ENCODE peak calls at places on chromosomes 12 and 14, in four cellular contexts. One of them, this sample, is unnamed. For H3K27me3, the result is how much of the 10 kb centered on the place peaks cover.

GRCh38 chr14:64191756-64192155 is 102.4 kb downstream of the ESR2 start:
- DNase-seq in esophagus squamous epithelium: no peak
- DNase-seq in CD8-positive, alpha-beta memory T cell: no peak
- DNase-seq in fibroblast of lung: peak
- DNase-seq in this sample: no peak

GRCh38 chr12:52210186-52210924 is 18.5 kb upstream of the KRT80 start:
- DNase-seq in esophagus squamous epithelium: no peak
- DNase-seq in CD8-positive, alpha-beta memory T cell: no peak
- DNase-seq in fibroblast of lung: peak
- DNase-seq in this sample: no peak

GRCh38 chr14:91367173-91368171 is 50.1 kb downstream of the CCDC88C start:
- DNase-seq in esophagus squamous epithelium: no peak
- DNase-seq in CD8-positive, alpha-beta memory T cell: peak
- DNase-seq in fibroblast of lung: peak
- DNase-seq in this sample: no peak

GRCh38 chr12:24427776-24428175 is 478.3 kb upstream of the SOX5 start:
- DNase-seq in esophagus squamous epithelium: no peak
- DNase-seq in CD8-positive, alpha-beta memory T cell: no peak
- DNase-seq in fibroblast of lung: no peak
- DNase-seq in this sample: no peak

GRCh38 chr12:68378859-68379628 is 46.9 kb upstream of the MDM1 start:
- DNase-seq in esophagus squamous epithelium: no peak
- DNase-seq in CD8-positive, alpha-beta memory T cell: no peak
- DNase-seq in fibroblast of lung: peak
- DNase-seq in this sample: peak

GRCh38 chr12:63907561-63907960 is 63.1 kb downstream of the SRGAP1 start:
- DNase-seq in esophagus squamous epithelium: no peak
- DNase-seq in CD8-positive, alpha-beta memory T cell: no peak
- DNase-seq in fibroblast of lung: peak
- DNase-seq in this sample: no peak

GRCh38 chr14:69711065-69711464 is 55.9 kb upstream of the SRSF5 start:
- DNase-seq in esophagus squamous epithelium: no peak
- DNase-seq in CD8-positive, alpha-beta memory T cell: no peak
- DNase-seq in fibroblast of lung: peak
- DNase-seq in this sample: peak

GRCh38 chr12:97960741-97961608 is 498.4 kb downstream of the RMST start:
- DNase-seq in esophagus squamous epithelium: no peak
- DNase-seq in CD8-positive, alpha-beta memory T cell: no peak
- DNase-seq in fibroblast of lung: peak
- DNase-seq in this sample: no peak

GRCh38 chr14:99312106-99312505 is 40.1 kb upstream of the BCL11B start:
- DNase-seq in esophagus squamous epithelium: no peak
- DNase-seq in CD8-positive, alpha-beta memory T cell: no peak
- DNase-seq in fibroblast of lung: no peak
- DNase-seq in this sample: no peak

GRCh38 chr12:6364037-6364360 is 11.4 kb downstream of the SCNN1A start:
- DNase-seq in esophagus squamous epithelium: no peak
- DNase-seq in CD8-positive, alpha-beta memory T cell: no peak
- DNase-seq in fibroblast of lung: no peak
- DNase-seq in this sample: no peak

GRCh38 chr12:49946497-49946896 is 4.0 kb upstream of the AQP2 start:
- DNase-seq in esophagus squamous epithelium: no peak
- DNase-seq in CD8-positive, alpha-beta memory T cell: no peak
- DNase-seq in fibroblast of lung: no peak
- DNase-seq in this sample: no peak

GRCh38 chr12:102369876-102370275 is 110.5 kb downstream of the IGF1 start:
- DNase-seq in esophagus squamous epithelium: no peak
- DNase-seq in CD8-positive, alpha-beta memory T cell: no peak
- DNase-seq in fibroblast of lung: no peak
- DNase-seq in this sample: no peak

GRCh38 chr14:73231874-73232851 is 5.1 kb upstream of the PAPLN start:
- DNase-seq in esophagus squamous epithelium: no peak
- DNase-seq in CD8-positive, alpha-beta memory T cell: no peak
- DNase-seq in fibroblast of lung: no peak
- DNase-seq in this sample: no peak

GRCh38 chr12:85277900-85278597 is 2.0 kb upstream of the ALX1 start:
- DNase-seq in esophagus squamous epithelium: no peak
- DNase-seq in CD8-positive, alpha-beta memory T cell: no peak
- DNase-seq in fibroblast of lung: no peak
- DNase-seq in this sample: no peak

GRCh38 chr14:59394268-59394667 is 70.9 kb downstream of the GPR135 start:
- DNase-seq in esophagus squamous epithelium: no peak
- DNase-seq in CD8-positive, alpha-beta memory T cell: no peak
- DNase-seq in fibroblast of lung: no peak
- DNase-seq in this sample: no peak

GRCh38 chr12:810635-811415 is 58.4 kb downstream of the WNK1 start:
- DNase-seq in esophagus squamous epithelium: no peak
- DNase-seq in CD8-positive, alpha-beta memory T cell: no peak
- DNase-seq in fibroblast of lung: no peak
- DNase-seq in this sample: no peak

DNA sequence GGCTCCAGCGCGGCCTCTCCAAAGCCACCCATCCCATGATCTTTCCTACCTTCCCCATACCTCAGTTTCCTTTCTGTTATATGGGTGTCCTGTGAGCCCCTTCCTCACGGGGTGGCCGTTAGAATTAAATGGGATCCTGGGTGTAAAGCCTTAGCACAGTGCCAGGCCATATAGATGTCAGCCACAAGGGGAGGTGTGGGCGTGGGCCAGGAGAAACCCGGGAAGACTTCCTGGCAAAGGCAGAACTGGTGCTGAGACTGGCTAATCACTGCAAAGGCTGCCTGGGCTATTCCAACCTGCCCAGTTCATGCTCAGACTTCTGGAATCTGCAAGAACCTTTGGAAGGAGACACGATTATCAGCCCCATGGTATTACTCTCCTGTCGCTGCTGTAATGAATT is 11.0 kb upstream of the NCOR2 start:
- DNase-seq in esophagus squamous epithelium: no peak
- DNase-seq in CD8-positive, alpha-beta memory T cell: no peak
- DNase-seq in fibroblast of lung: no peak
- DNase-seq in this sample: no peak
- H3K27ac ChIP-seq in esophagus squamous epithelium: no peak
- H3K27ac ChIP-seq in CD8-positive, alpha-beta memory T cell: no peak
- H3K27ac ChIP-seq in fibroblast of lung: no peak
- H3K27ac ChIP-seq in this sample: no peak

GRCh38 chr12:113457710-113458109 is 14.0 kb downstream of the LHX5 start:
- DNase-seq in esophagus squamous epithelium: no peak
- DNase-seq in CD8-positive, alpha-beta memory T cell: no peak
- DNase-seq in fibroblast of lung: no peak
- DNase-seq in this sample: no peak
- H3K27me3 ChIP-seq in esophagus squamous epithelium: half or more
- H3K27me3 ChIP-seq in CD8-positive, alpha-beta memory T cell: under half
- H3K27me3 ChIP-seq in fibroblast of lung: under half
- H3K27me3 ChIP-seq in this sample: under half

GRCh38 chr14:86372402-86372801 is 842.5 kb downstream of the FLRT2 start:
- DNase-seq in esophagus squamous epithelium: no peak
- DNase-seq in CD8-positive, alpha-beta memory T cell: no peak
- DNase-seq in fibroblast of lung: no peak
- DNase-seq in this sample: no peak
- H3K27ac ChIP-seq in esophagus squamous epithelium: no peak
- H3K27ac ChIP-seq in CD8-positive, alpha-beta memory T cell: no peak
- H3K27ac ChIP-seq in fibroblast of lung: no peak
- H3K27ac ChIP-seq in this sample: no peak

DNA sequence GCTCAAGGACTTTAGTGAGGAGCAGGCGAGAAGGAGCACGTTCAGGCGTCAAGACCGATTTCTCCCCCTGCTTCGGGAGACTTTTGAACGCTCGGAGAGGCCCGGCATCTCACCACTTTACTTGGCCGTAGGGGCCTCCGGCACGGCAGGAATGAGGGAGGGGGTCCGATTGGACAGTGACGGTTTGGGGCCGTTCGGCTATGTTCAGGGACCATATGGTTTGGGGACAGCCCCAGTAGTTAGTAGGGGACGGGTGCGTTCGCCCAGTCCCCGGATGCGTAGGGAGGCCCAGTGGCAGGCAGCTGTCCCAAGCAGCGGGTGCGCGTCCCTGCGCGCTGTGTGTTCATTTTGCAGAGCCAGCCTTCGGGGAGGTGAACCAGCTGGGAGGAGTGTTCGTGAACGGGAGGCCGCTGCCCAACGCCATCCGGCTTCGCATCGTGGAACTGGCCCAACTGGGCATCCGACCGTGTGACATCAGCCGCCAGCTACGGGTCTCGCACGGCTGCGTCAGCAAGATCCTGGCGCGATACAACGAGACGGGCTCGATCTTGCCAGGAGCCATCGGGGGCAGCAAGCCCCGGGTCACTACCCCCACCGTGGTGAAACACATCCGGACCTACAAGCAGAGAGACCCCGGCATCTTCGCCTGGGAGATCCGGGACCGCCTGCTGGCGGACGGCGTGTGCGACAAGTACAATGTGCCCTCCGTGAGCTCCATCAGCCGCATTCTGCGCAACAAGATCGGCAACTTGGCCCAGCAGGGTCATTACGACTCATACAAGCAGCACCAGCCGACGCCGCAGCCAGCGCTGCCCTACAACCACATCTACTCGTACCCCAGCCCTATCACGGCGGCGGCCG is 1.1 kb downstream of the PAX9 start:
- DNase-seq in esophagus squamous epithelium: no peak
- DNase-seq in CD8-positive, alpha-beta memory T cell: no peak
- DNase-seq in fibroblast of lung: no peak
- DNase-seq in this sample: peak
- H3K27me3 ChIP-seq in esophagus squamous epithelium: half or more
- H3K27me3 ChIP-seq in CD8-positive, alpha-beta memory T cell: under half
- H3K27me3 ChIP-seq in fibroblast of lung: half or more
- H3K27me3 ChIP-seq in this sample: under half

GRCh38 chr12:110223777-110224378 is 57.2 kb upstream of the ATP2A2 start:
- DNase-seq in esophagus squamous epithelium: no peak
- DNase-seq in CD8-positive, alpha-beta memory T cell: no peak
- DNase-seq in fibroblast of lung: no peak
- DNase-seq in this sample: no peak
- H3K27ac ChIP-seq in esophagus squamous epithelium: peak
- H3K27ac ChIP-seq in CD8-positive, alpha-beta memory T cell: no peak
- H3K27ac ChIP-seq in fibroblast of lung: no peak
- H3K27ac ChIP-seq in this sample: no peak

DNA sequence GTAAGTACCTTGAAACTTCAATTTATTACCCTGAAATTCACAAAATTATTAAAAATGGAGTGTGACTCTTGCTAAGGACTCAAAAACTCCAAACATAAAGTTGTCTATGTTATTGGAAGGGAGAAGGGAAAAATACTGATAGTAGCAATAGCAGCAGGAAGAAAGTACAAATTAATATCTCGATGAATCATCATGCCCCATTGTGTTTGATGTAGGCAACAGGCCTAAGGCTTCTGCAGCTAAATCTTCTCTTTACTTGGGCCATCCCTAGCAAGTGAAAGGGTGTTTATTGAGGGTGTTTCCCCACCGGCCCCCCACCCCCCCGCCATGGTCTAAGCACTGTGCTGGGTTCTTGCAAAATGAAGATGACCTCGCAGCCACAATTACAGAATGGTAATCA is 76.4 kb downstream of the SNAPC1 start:
- DNase-seq in esophagus squamous epithelium: no peak
- DNase-seq in CD8-positive, alpha-beta memory T cell: no peak
- DNase-seq in fibroblast of lung: peak
- DNase-seq in this sample: no peak
- H3K27me3 ChIP-seq in esophagus squamous epithelium: under half
- H3K27me3 ChIP-seq in CD8-positive, alpha-beta memory T cell: under half
- H3K27me3 ChIP-seq in fibroblast of lung: under half
- H3K27me3 ChIP-seq in this sample: under half

DNA sequence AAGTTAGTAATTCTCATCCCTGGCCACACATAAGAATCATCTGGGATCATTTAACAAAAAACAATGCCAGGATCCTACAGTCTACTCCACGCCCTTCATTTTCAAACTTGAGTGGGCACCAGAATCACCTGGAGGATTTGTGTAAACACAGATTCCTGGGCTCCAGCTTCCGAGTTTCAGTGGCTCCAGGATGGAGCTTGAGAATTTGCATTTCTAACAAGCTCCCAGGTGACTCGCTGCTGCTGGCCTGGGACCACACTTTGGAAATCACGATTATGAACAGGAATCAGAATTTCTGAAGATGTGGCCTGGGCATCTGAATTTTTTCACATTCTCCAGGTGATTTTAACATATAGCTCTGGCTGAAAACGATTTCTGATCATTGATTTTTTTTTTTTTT is 234.8 kb downstream of the CACNA1C start:
- DNase-seq in esophagus squamous epithelium: no peak
- DNase-seq in CD8-positive, alpha-beta memory T cell: no peak
- DNase-seq in fibroblast of lung: no peak
- DNase-seq in this sample: no peak
- H3K27ac ChIP-seq in esophagus squamous epithelium: no peak
- H3K27ac ChIP-seq in CD8-positive, alpha-beta memory T cell: no peak
- H3K27ac ChIP-seq in fibroblast of lung: peak
- H3K27ac ChIP-seq in this sample: peak

DNA sequence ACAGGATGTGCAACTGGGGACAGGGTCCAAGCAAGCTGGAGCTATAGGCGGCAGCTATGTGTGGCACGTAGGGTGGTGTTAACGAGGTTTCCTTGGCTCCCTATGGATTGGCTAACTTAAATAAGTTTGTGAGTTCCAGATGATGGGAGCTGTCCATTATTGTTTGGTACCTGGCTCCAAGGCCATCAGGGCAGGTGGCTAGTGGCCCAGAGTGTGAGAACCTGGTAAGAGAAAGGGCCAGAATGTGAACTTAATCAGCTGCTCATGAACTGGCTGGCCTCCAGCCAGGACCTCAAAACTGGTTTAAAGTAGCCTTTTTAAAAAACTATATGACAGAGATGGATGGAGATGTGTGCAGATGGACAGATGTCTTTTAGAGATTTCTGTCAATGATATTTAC is 1.5 kb upstream of the BDKRB2 start:
- DNase-seq in esophagus squamous epithelium: no peak
- DNase-seq in CD8-positive, alpha-beta memory T cell: no peak
- DNase-seq in fibroblast of lung: no peak
- DNase-seq in this sample: no peak
- H3K27me3 ChIP-seq in esophagus squamous epithelium: under half
- H3K27me3 ChIP-seq in CD8-positive, alpha-beta memory T cell: under half
- H3K27me3 ChIP-seq in fibroblast of lung: under half
- H3K27me3 ChIP-seq in this sample: under half

GRCh38 chr12:122366685-122367475 is 55.6 kb downstream of the CLIP1 start:
- DNase-seq in esophagus squamous epithelium: no peak
- DNase-seq in CD8-positive, alpha-beta memory T cell: no peak
- DNase-seq in fibroblast of lung: peak
- DNase-seq in this sample: no peak

GRCh38 chr12:122371475-122372045 is 50.9 kb downstream of the CLIP1 start:
- DNase-seq in esophagus squamous epithelium: no peak
- DNase-seq in CD8-positive, alpha-beta memory T cell: no peak
- DNase-seq in fibroblast of lung: no peak
- DNase-seq in this sample: no peak

GRCh38 chr12:122362758-122363157 is 59.7 kb downstream of the CLIP1 start:
- DNase-seq in esophagus squamous epithelium: no peak
- DNase-seq in CD8-positive, alpha-beta memory T cell: no peak
- DNase-seq in fibroblast of lung: no peak
- DNase-seq in this sample: no peak

GRCh38 chr12:122363782-122364181 is 58.7 kb downstream of the CLIP1 start:
- DNase-seq in esophagus squamous epithelium: no peak
- DNase-seq in CD8-positive, alpha-beta memory T cell: no peak
- DNase-seq in fibroblast of lung: no peak
- DNase-seq in this sample: no peak

GRCh38 chr12:122368361-122369073 is 54.0 kb downstream of the CLIP1 start:
- DNase-seq in esophagus squamous epithelium: no peak
- DNase-seq in CD8-positive, alpha-beta memory T cell: no peak
- DNase-seq in fibroblast of lung: peak
- DNase-seq in this sample: no peak
- H3K27ac ChIP-seq in esophagus squamous epithelium: peak
- H3K27ac ChIP-seq in CD8-positive, alpha-beta memory T cell: peak
- H3K27ac ChIP-seq in fibroblast of lung: peak
- H3K27ac ChIP-seq in this sample: peak

This sample was measured in right cardiac atrium.